ENCODE peak calls at places on chromosome 18, in eight cellular contexts. One of them, this sample, is unnamed.

GRCh38 chr18:10017048-10017447 is 103.2 kb downstream of the VAPA start:
- DNase-seq in DMS153: no peak
- DNase-seq in spleen: no peak
- DNase-seq in HTR-8/SVneo: no peak
- DNase-seq in AG04450: no peak
- DNase-seq in iPS-NIHi11: no peak
- DNase-seq in neuronal stem cell: no peak
- DNase-seq in MV-4-11: no peak
- DNase-seq in this sample: no peak

GRCh38 chr18:79805211-79805862 is 7.6 kb downstream of the KCNG2 start:
- DNase-seq in DMS153: no peak
- DNase-seq in spleen: peak
- DNase-seq in HTR-8/SVneo: no peak
- DNase-seq in AG04450: no peak
- DNase-seq in iPS-NIHi11: no peak
- DNase-seq in neuronal stem cell: no peak
- DNase-seq in MV-4-11: no peak
- DNase-seq in this sample: peak

GRCh38 chr18:13369353-13369752 is 150.8 kb downstream of the LDLRAD4 start:
- DNase-seq in DMS153: no peak
- DNase-seq in spleen: no peak
- DNase-seq in HTR-8/SVneo: no peak
- DNase-seq in AG04450: no peak
- DNase-seq in iPS-NIHi11: no peak
- DNase-seq in neuronal stem cell: no peak
- DNase-seq in MV-4-11: no peak
- DNase-seq in this sample: peak

GRCh38 chr18:40063488-40063887 is 1891.5 kb upstream of the PIK3C3 start:
- DNase-seq in DMS153: no peak
- DNase-seq in spleen: no peak
- DNase-seq in HTR-8/SVneo: no peak
- DNase-seq in AG04450: no peak
- DNase-seq in iPS-NIHi11: no peak
- DNase-seq in neuronal stem cell: no peak
- DNase-seq in MV-4-11: no peak
- DNase-seq in this sample: no peak

GRCh38 chr18:38565513-38565912 is 999.9 kb upstream of the CELF4 start:
- DNase-seq in DMS153: no peak
- DNase-seq in spleen: no peak
- DNase-seq in HTR-8/SVneo: no peak
- DNase-seq in AG04450: no peak
- DNase-seq in iPS-NIHi11: no peak
- DNase-seq in neuronal stem cell: no peak
- DNase-seq in MV-4-11: no peak
- DNase-seq in this sample: no peak

GRCh38 chr18:44520981-44521672 is 159.6 kb upstream of the SETBP1 start:
- DNase-seq in DMS153: no peak
- DNase-seq in spleen: no peak
- DNase-seq in HTR-8/SVneo: no peak
- DNase-seq in AG04450: no peak
- DNase-seq in iPS-NIHi11: no peak
- DNase-seq in neuronal stem cell: no peak
- DNase-seq in MV-4-11: no peak
- DNase-seq in this sample: no peak

GRCh38 chr18:35050638-35051287 is 9.6 kb downstream of the MAPRE2 start:
- DNase-seq in DMS153: no peak
- DNase-seq in spleen: no peak
- DNase-seq in HTR-8/SVneo: no peak
- DNase-seq in AG04450: no peak
- DNase-seq in iPS-NIHi11: no peak
- DNase-seq in neuronal stem cell: no peak
- DNase-seq in MV-4-11: peak
- DNase-seq in this sample: no peak

GRCh38 chr18:2887470-2887869 is 40.7 kb downstream of the EMILIN2 start:
- DNase-seq in DMS153: no peak
- DNase-seq in spleen: no peak
- DNase-seq in HTR-8/SVneo: no peak
- DNase-seq in AG04450: no peak
- DNase-seq in iPS-NIHi11: no peak
- DNase-seq in neuronal stem cell: no peak
- DNase-seq in MV-4-11: no peak
- DNase-seq in this sample: no peak

GRCh38 chr18:69158949-69159348 is 241.7 kb upstream of the DOK6 start:
- DNase-seq in DMS153: no peak
- DNase-seq in spleen: no peak
- DNase-seq in HTR-8/SVneo: no peak
- DNase-seq in AG04450: no peak
- DNase-seq in iPS-NIHi11: no peak
- DNase-seq in neuronal stem cell: no peak
- DNase-seq in MV-4-11: no peak
- DNase-seq in this sample: no peak

GRCh38 chr18:29373000-29373399 is 1196.1 kb upstream of the CDH2 start:
- DNase-seq in DMS153: no peak
- DNase-seq in spleen: no peak
- DNase-seq in HTR-8/SVneo: no peak
- DNase-seq in AG04450: no peak
- DNase-seq in iPS-NIHi11: no peak
- DNase-seq in neuronal stem cell: no peak
- DNase-seq in MV-4-11: no peak
- DNase-seq in this sample: no peak

GRCh38 chr18:5914016-5914415 is 18.7 kb upstream of the TMEM200C start:
- DNase-seq in DMS153: no peak
- DNase-seq in spleen: no peak
- DNase-seq in HTR-8/SVneo: no peak
- DNase-seq in AG04450: no peak
- DNase-seq in iPS-NIHi11: no peak
- DNase-seq in neuronal stem cell: no peak
- DNase-seq in MV-4-11: no peak
- DNase-seq in this sample: no peak

GRCh38 chr18:3848316-3848715 is 398.3 kb downstream of the TGIF1 start:
- DNase-seq in DMS153: no peak
- DNase-seq in spleen: no peak
- DNase-seq in HTR-8/SVneo: no peak
- DNase-seq in AG04450: no peak
- DNase-seq in iPS-NIHi11: no peak
- DNase-seq in neuronal stem cell: no peak
- DNase-seq in MV-4-11: no peak
- DNase-seq in this sample: no peak

GRCh38 chr18:32083781-32084180 is 7.9 kb upstream of the RNF138 start:
- DNase-seq in DMS153: no peak
- DNase-seq in spleen: no peak
- DNase-seq in HTR-8/SVneo: no peak
- DNase-seq in AG04450: no peak
- DNase-seq in iPS-NIHi11: no peak
- DNase-seq in neuronal stem cell: no peak
- DNase-seq in MV-4-11: no peak
- DNase-seq in this sample: no peak

This sample was measured in D341Med.